ENCODE peak calls at places on chromosome X, in seven cellular contexts. One of them, this sample, is unnamed.

GRCh38 chrX:132022115-132022862 is 813 bp upstream of the STK26 start:
- DNase-seq in H9: no peak
- DNase-seq in H1: peak
- DNase-seq in IMR-90: no peak
- DNase-seq in mesendoderm: peak
- DNase-seq in mesenchymal stem cell: peak
- DNase-seq in trophoblast cell: no peak
- DNase-seq in this sample: no peak

GRCh38 chrX:131987252-131987651 is 35.9 kb upstream of the STK26 start:
- DNase-seq in H9: no peak
- DNase-seq in H1: no peak
- DNase-seq in IMR-90: no peak
- DNase-seq in mesendoderm: no peak
- DNase-seq in mesenchymal stem cell: no peak
- DNase-seq in trophoblast cell: no peak
- DNase-seq in this sample: no peak

GRCh38 chrX:38365939-38366338 is 13.5 kb downstream of the OTC start:
- DNase-seq in H9: no peak
- DNase-seq in H1: no peak
- DNase-seq in IMR-90: no peak
- DNase-seq in mesendoderm: no peak
- DNase-seq in mesenchymal stem cell: no peak
- DNase-seq in trophoblast cell: no peak
- DNase-seq in this sample: no peak

GRCh38 chrX:38627683-38628082 is 66.3 kb downstream of the TSPAN7 start:
- DNase-seq in H9: peak
- DNase-seq in H1: no peak
- DNase-seq in IMR-90: peak
- DNase-seq in mesendoderm: peak
- DNase-seq in mesenchymal stem cell: no peak
- DNase-seq in trophoblast cell: no peak
- DNase-seq in this sample: no peak

GRCh38 chrX:100870527-100870926 is 3.6 kb downstream of the NOX1 start:
- DNase-seq in H9: no peak
- DNase-seq in H1: no peak
- DNase-seq in IMR-90: no peak
- DNase-seq in mesendoderm: no peak
- DNase-seq in mesenchymal stem cell: no peak
- DNase-seq in trophoblast cell: no peak
- DNase-seq in this sample: no peak

GRCh38 chrX:34901761-34902160 is 40.8 kb upstream of the FAM47B start:
- DNase-seq in H9: no peak
- DNase-seq in H1: no peak
- DNase-seq in IMR-90: no peak
- DNase-seq in mesendoderm: no peak
- DNase-seq in mesenchymal stem cell: no peak
- DNase-seq in trophoblast cell: no peak
- DNase-seq in this sample: no peak

GRCh38 chrX:130716822-130717405 is 186.1 kb downstream of the ENOX2 start:
- DNase-seq in H9: no peak
- DNase-seq in H1: no peak
- DNase-seq in IMR-90: no peak
- DNase-seq in mesendoderm: no peak
- DNase-seq in mesenchymal stem cell: no peak
- DNase-seq in trophoblast cell: no peak
- DNase-seq in this sample: no peak

GRCh38 chrX:12137982-12138365 is 299 bp upstream of the FRMPD4 start:
- DNase-seq in H9: peak
- DNase-seq in H1: peak
- DNase-seq in IMR-90: no peak
- DNase-seq in mesendoderm: no peak
- DNase-seq in mesenchymal stem cell: no peak
- DNase-seq in trophoblast cell: no peak
- DNase-seq in this sample: no peak

GRCh38 chrX:34300871-34301270 is 168.8 kb upstream of the FAM47A start:
- DNase-seq in H9: peak
- DNase-seq in H1: no peak
- DNase-seq in IMR-90: peak
- DNase-seq in mesendoderm: peak
- DNase-seq in mesenchymal stem cell: peak
- DNase-seq in trophoblast cell: no peak
- DNase-seq in this sample: peak

GRCh38 chrX:44400588-44400987 is 57.1 kb upstream of the EFHC2 start:
- DNase-seq in H9: no peak
- DNase-seq in H1: no peak
- DNase-seq in IMR-90: peak
- DNase-seq in mesendoderm: no peak
- DNase-seq in mesenchymal stem cell: peak
- DNase-seq in trophoblast cell: peak
- DNase-seq in this sample: no peak

GRCh38 chrX:129696463-129697155 is 41.9 kb upstream of the APLN start:
- DNase-seq in H9: peak
- DNase-seq in H1: no peak
- DNase-seq in IMR-90: no peak
- DNase-seq in mesendoderm: no peak
- DNase-seq in mesenchymal stem cell: no peak
- DNase-seq in trophoblast cell: no peak
- DNase-seq in this sample: no peak

GRCh38 chrX:47749185-47749967 is 87.3 kb upstream of the ZNF81 start:
- DNase-seq in H9: no peak
- DNase-seq in H1: no peak
- DNase-seq in IMR-90: peak
- DNase-seq in mesendoderm: no peak
- DNase-seq in mesenchymal stem cell: peak
- DNase-seq in trophoblast cell: no peak
- DNase-seq in this sample: no peak

GRCh38 chrX:107738768-107739167 is 36.8 kb downstream of the TSC22D3 start:
- DNase-seq in H9: no peak
- DNase-seq in H1: no peak
- DNase-seq in IMR-90: no peak
- DNase-seq in mesendoderm: no peak
- DNase-seq in mesenchymal stem cell: no peak
- DNase-seq in trophoblast cell: no peak
- DNase-seq in this sample: no peak

GRCh38 chrX:50188859-50189258 is 11.9 kb downstream of the AKAP4 start:
- DNase-seq in H9: no peak
- DNase-seq in H1: no peak
- DNase-seq in IMR-90: no peak
- DNase-seq in mesendoderm: no peak
- DNase-seq in mesenchymal stem cell: peak
- DNase-seq in trophoblast cell: no peak
- DNase-seq in this sample: no peak

GRCh38 chrX:1397441-1397840 is 5.5 kb upstream of the SLC25A6 start:
- DNase-seq in H9: no peak
- DNase-seq in H1: no peak
- DNase-seq in IMR-90: no peak
- DNase-seq in mesendoderm: no peak
- DNase-seq in mesenchymal stem cell: no peak
- DNase-seq in trophoblast cell: no peak
- DNase-seq in this sample: no peak

GRCh38 chrX:119667111-119667928 is 25.6 kb downstream of the SEPTIN6 start:
- DNase-seq in H9: no peak
- DNase-seq in H1: no peak
- DNase-seq in IMR-90: no peak
- DNase-seq in mesendoderm: peak
- DNase-seq in mesenchymal stem cell: no peak
- DNase-seq in trophoblast cell: no peak
- DNase-seq in this sample: no peak

GRCh38 chrX:123975180-123975579 is 13.7 kb downstream of the STAG2 start:
- DNase-seq in H9: no peak
- DNase-seq in H1: no peak
- DNase-seq in IMR-90: peak
- DNase-seq in mesendoderm: no peak
- DNase-seq in mesenchymal stem cell: no peak
- DNase-seq in trophoblast cell: no peak
- DNase-seq in this sample: no peak

GRCh38 chrX:51496501-51497291 is at the start of gene NUDT11:
- DNase-seq in H9: peak
- DNase-seq in H1: peak
- DNase-seq in IMR-90: peak
- DNase-seq in mesendoderm: peak
- DNase-seq in mesenchymal stem cell: peak
- DNase-seq in trophoblast cell: peak
- DNase-seq in this sample: peak

GRCh38 chrX:97806238-97806637 is 922.5 kb downstream of the RPA4 start:
- DNase-seq in H9: no peak
- DNase-seq in H1: no peak
- DNase-seq in IMR-90: peak
- DNase-seq in mesendoderm: no peak
- DNase-seq in mesenchymal stem cell: peak
- DNase-seq in trophoblast cell: no peak
- DNase-seq in this sample: no peak

GRCh38 chrX:40172169-40172979 is 74.6 kb upstream of the BCOR start:
- DNase-seq in H9: peak
- DNase-seq in H1: peak
- DNase-seq in IMR-90: peak
- DNase-seq in mesendoderm: peak
- DNase-seq in mesenchymal stem cell: peak
- DNase-seq in trophoblast cell: peak
- DNase-seq in this sample: no peak

GRCh38 chrX:106415276-106415895 is 196.4 kb upstream of the RADX start:
- DNase-seq in H9: no peak
- DNase-seq in H1: no peak
- DNase-seq in IMR-90: peak
- DNase-seq in mesendoderm: peak
- DNase-seq in mesenchymal stem cell: peak
- DNase-seq in trophoblast cell: no peak
- DNase-seq in this sample: peak

GRCh38 chrX:542179-542578 is 88.4 kb upstream of the SHOX start:
- DNase-seq in H9: no peak
- DNase-seq in H1: no peak
- DNase-seq in IMR-90: no peak
- DNase-seq in mesendoderm: no peak
- DNase-seq in mesenchymal stem cell: no peak
- DNase-seq in trophoblast cell: no peak
- DNase-seq in this sample: no peak

GRCh38 chrX:34875204-34875603 is 67.4 kb upstream of the FAM47B start:
- DNase-seq in H9: no peak
- DNase-seq in H1: no peak
- DNase-seq in IMR-90: peak
- DNase-seq in mesendoderm: no peak
- DNase-seq in mesenchymal stem cell: peak
- DNase-seq in trophoblast cell: no peak
- DNase-seq in this sample: no peak

GRCh38 chrX:152821145-152821765 is 9.3 kb downstream of the CETN2 start:
- DNase-seq in H9: peak
- DNase-seq in H1: peak
- DNase-seq in IMR-90: peak
- DNase-seq in mesendoderm: peak
- DNase-seq in mesenchymal stem cell: peak
- DNase-seq in trophoblast cell: peak
- DNase-seq in this sample: no peak

GRCh38 chrX:1700757-1701156 is 85.9 kb downstream of the ASMT start:
- DNase-seq in H9: no peak
- DNase-seq in H1: no peak
- DNase-seq in IMR-90: no peak
- DNase-seq in mesendoderm: no peak
- DNase-seq in mesenchymal stem cell: no peak
- DNase-seq in trophoblast cell: no peak
- DNase-seq in this sample: no peak

GRCh38 chrX:111047575-111047974 is 48.4 kb upstream of the PAK3 start:
- DNase-seq in H9: no peak
- DNase-seq in H1: no peak
- DNase-seq in IMR-90: no peak
- DNase-seq in mesendoderm: no peak
- DNase-seq in mesenchymal stem cell: no peak
- DNase-seq in trophoblast cell: no peak
- DNase-seq in this sample: no peak

GRCh38 chrX:111052478-111052877 is 43.5 kb upstream of the PAK3 start:
- DNase-seq in H9: no peak
- DNase-seq in H1: no peak
- DNase-seq in IMR-90: no peak
- DNase-seq in mesendoderm: no peak
- DNase-seq in mesenchymal stem cell: no peak
- DNase-seq in trophoblast cell: no peak
- DNase-seq in this sample: no peak
- H4K8ac ChIP-seq in H9: no peak
- H4K8ac ChIP-seq in H1: no peak
- H4K8ac ChIP-seq in IMR-90: no peak
- H4K8ac ChIP-seq in mesendoderm: no peak
- H4K8ac ChIP-seq in mesenchymal stem cell: no peak
- H4K8ac ChIP-seq in trophoblast cell: no peak
- H4K8ac ChIP-seq in this sample: no peak

GRCh38 chrX:21960569-21960968 is 20.1 kb downstream of the SMS start:
- DNase-seq in H9: no peak
- DNase-seq in H1: no peak
- DNase-seq in IMR-90: no peak
- DNase-seq in mesendoderm: no peak
- DNase-seq in mesenchymal stem cell: peak
- DNase-seq in trophoblast cell: no peak
- DNase-seq in this sample: no peak

GRCh38 chrX:21963736-21964135 is 23.2 kb downstream of the SMS start:
- DNase-seq in H9: no peak
- DNase-seq in H1: no peak
- DNase-seq in IMR-90: peak
- DNase-seq in mesendoderm: no peak
- DNase-seq in mesenchymal stem cell: peak
- DNase-seq in trophoblast cell: no peak
- DNase-seq in this sample: no peak

GRCh38 chrX:21961142-21961541 is 20.6 kb downstream of the SMS start:
- DNase-seq in H9: no peak
- DNase-seq in H1: no peak
- DNase-seq in IMR-90: no peak
- DNase-seq in mesendoderm: no peak
- DNase-seq in mesenchymal stem cell: no peak
- DNase-seq in trophoblast cell: no peak
- DNase-seq in this sample: no peak

GRCh38 chrX:21966866-21967265 is 26.4 kb downstream of the SMS start:
- DNase-seq in H9: no peak
- DNase-seq in H1: no peak
- DNase-seq in IMR-90: no peak
- DNase-seq in mesendoderm: no peak
- DNase-seq in mesenchymal stem cell: no peak
- DNase-seq in trophoblast cell: no peak
- DNase-seq in this sample: no peak

GRCh38 chrX:21963226-21963625 is 22.7 kb downstream of the SMS start:
- DNase-seq in H9: no peak
- DNase-seq in H1: no peak
- DNase-seq in IMR-90: no peak
- DNase-seq in mesendoderm: no peak
- DNase-seq in mesenchymal stem cell: no peak
- DNase-seq in trophoblast cell: no peak
- DNase-seq in this sample: no peak
- H4K8ac ChIP-seq in H9: no peak
- H4K8ac ChIP-seq in H1: no peak
- H4K8ac ChIP-seq in IMR-90: no peak
- H4K8ac ChIP-seq in mesendoderm: no peak
- H4K8ac ChIP-seq in mesenchymal stem cell: no peak
- H4K8ac ChIP-seq in trophoblast cell: no peak
- H4K8ac ChIP-seq in this sample: no peak

GRCh38 chrX:53284684-53285447 is 3.5 kb upstream of the IQSEC2 start:
- DNase-seq in H9: peak
- DNase-seq in H1: peak
- DNase-seq in IMR-90: peak
- DNase-seq in mesendoderm: peak
- DNase-seq in mesenchymal stem cell: peak
- DNase-seq in trophoblast cell: peak
- DNase-seq in this sample: peak
- H4K8ac ChIP-seq in H9: no peak
- H4K8ac ChIP-seq in H1: peak
- H4K8ac ChIP-seq in IMR-90: no peak
- H4K8ac ChIP-seq in mesendoderm: no peak
- H4K8ac ChIP-seq in mesenchymal stem cell: peak
- H4K8ac ChIP-seq in trophoblast cell: no peak
- H4K8ac ChIP-seq in this sample: no peak

GRCh38 chrX:109252789-109253188 is 229.1 kb downstream of the GUCY2F start:
- DNase-seq in H9: no peak
- DNase-seq in H1: no peak
- DNase-seq in IMR-90: no peak
- DNase-seq in mesendoderm: no peak
- DNase-seq in mesenchymal stem cell: no peak
- DNase-seq in trophoblast cell: no peak
- DNase-seq in this sample: no peak
- H4K8ac ChIP-seq in H9: no peak
- H4K8ac ChIP-seq in H1: no peak
- H4K8ac ChIP-seq in IMR-90: no peak
- H4K8ac ChIP-seq in mesendoderm: no peak
- H4K8ac ChIP-seq in mesenchymal stem cell: no peak
- H4K8ac ChIP-seq in trophoblast cell: no peak
- H4K8ac ChIP-seq in this sample: no peak

This sample was measured in neuronal stem cell.